ENCODE peak calls at places on chromosome 7, in ten cellular contexts. W, V, J, O, G, C, A, E, K and N are unnamed samples.

GRCh38 chr7:27647052-27647451 is 15.6 kb downstream of the HIBADH start:
- DNase-seq in W (no peak), V (no peak), J (no peak), O (peak; percentile 47), G (no peak), C (no peak), A (no peak), E (peak; percentile 80), K (no peak), N (peak; percentile 43)

GRCh38 chr7:11236680-11237079 is 263.0 kb downstream of the PHF14 start:
- DNase-seq in W (peak; percentile 15), V (no peak), J (no peak), O (no peak), G (no peak), C (no peak), A (no peak), E (no peak), K (no peak), N (no peak)

GRCh38 chr7:98235901-98236300 is 16.1 kb downstream of the TECPR1 start:
- DNase-seq in W (peak; percentile 13), V (no peak), J (no peak), O (no peak), G (no peak), C (no peak), A (no peak), E (no peak), K (no peak), N (no peak)

GRCh38 chr7:87113077-87113476 is 39.2 kb upstream of the DMTF1 start:
- DNase-seq in W (no peak), V (no peak), J (no peak), O (no peak), G (no peak), C (no peak), A (no peak), E (no peak), K (no peak), N (no peak)

GRCh38 chr7:99860281-99861127 is 16.3 kb downstream of the OR2AE1 start:
- DNase-seq in W (peak; percentile 46), V (no peak), J (no peak), O (no peak), G (no peak), C (no peak), A (no peak), E (peak; percentile 74), K (no peak), N (no peak)

GRCh38 chr7:77979219-77979618 is 180.6 kb downstream of the PHTF2 start:
- DNase-seq in W (no peak), V (no peak), J (no peak), O (no peak), G (no peak), C (no peak), A (no peak), E (peak; percentile 22), K (no peak), N (no peak)

GRCh38 chr7:104368006-104368405 is 39.6 kb downstream of the LHFPL3 start:
- DNase-seq in W (no peak), V (no peak), J (no peak), O (no peak), G (peak; percentile 1), C (no peak), A (no peak), E (no peak), K (no peak), N (no peak)

GRCh38 chr7:90701771-90702170 is 105.7 kb downstream of the CDK14 start:
- DNase-seq in W (no peak), V (no peak), J (no peak), O (no peak), G (peak; percentile 50), C (no peak), A (no peak), E (no peak), K (no peak), N (no peak)

GRCh38 chr7:149680316-149681025 is 92.9 kb downstream of the ZNF467 start:
- DNase-seq in W (no peak), V (no peak), J (no peak), O (no peak), G (no peak), C (no peak), A (no peak), E (no peak), K (no peak), N (no peak)

GRCh38 chr7:34869016-34869415 is 168.3 kb downstream of the DPY19L1 start:
- DNase-seq in W (no peak), V (no peak), J (no peak), O (no peak), G (no peak), C (no peak), A (no peak), E (no peak), K (no peak), N (no peak)

GRCh38 chr7:100515072-100515532 is 23.9 kb upstream of the AGFG2 start:
- DNase-seq in W (no peak), V (no peak), J (no peak), O (no peak), G (no peak), C (no peak), A (no peak), E (peak; percentile 29), K (no peak), N (no peak)

GRCh38 chr7:2403718-2404648 is 572 bp downstream of the CHST12 start:
- DNase-seq in W (peak; percentile 56), V (peak; percentile 41), J (peak; percentile 42), O (no peak), G (peak; percentile 66), C (no peak), A (no peak), E (peak; percentile 25), K (peak; percentile 58), N (no peak)

GRCh38 chr7:12030116-12030515 is 181.0 kb upstream of the TMEM106B start:
- DNase-seq in W (no peak), V (no peak), J (no peak), O (no peak), G (no peak), C (no peak), A (no peak), E (no peak), K (no peak), N (no peak)

GRCh38 chr7:132417037-132417906 is 159.0 kb downstream of the PLXNA4 start:
- DNase-seq in W (no peak), V (no peak), J (no peak), O (no peak), G (peak; percentile 94), C (no peak), A (no peak), E (no peak), K (no peak), N (no peak)

GRCh38 chr7:1610678-1611302 is 41.0 kb upstream of the PSMG3 start:
- DNase-seq in W (no peak), V (no peak), J (no peak), O (no peak), G (no peak), C (no peak), A (no peak), E (no peak), K (no peak), N (no peak)

GRCh38 chr7:2825595-2826227 is 18.4 kb downstream of the GNA12 start:
- DNase-seq in W (no peak), V (no peak), J (no peak), O (no peak), G (no peak), C (no peak), A (no peak), E (no peak), K (no peak), N (no peak)

GRCh38 chr7:100811480-100811879 is 15.8 kb downstream of the EPHB4 start:
- DNase-seq in W (no peak), V (no peak), J (no peak), O (no peak), G (no peak), C (no peak), A (no peak), E (no peak), K (no peak), N (no peak)

GRCh38 chr7:119733480-119733879 is 539.5 kb upstream of the KCND2 start:
- DNase-seq in W (no peak), V (no peak), J (no peak), O (no peak), G (peak; percentile 6), C (no peak), A (no peak), E (no peak), K (no peak), N (peak; percentile 83)
- H3K27ac ChIP-seq in W (no peak overlapping the region), V (no peak overlapping the region), J (no peak overlapping the region), O (no peak overlapping the region), G (no peak overlapping the region), C (no peak overlapping the region), A (no peak overlapping the region), E (no peak overlapping the region), K (no peak overlapping the region), N (peak overlapping the region; percentile 11)

DNA sequence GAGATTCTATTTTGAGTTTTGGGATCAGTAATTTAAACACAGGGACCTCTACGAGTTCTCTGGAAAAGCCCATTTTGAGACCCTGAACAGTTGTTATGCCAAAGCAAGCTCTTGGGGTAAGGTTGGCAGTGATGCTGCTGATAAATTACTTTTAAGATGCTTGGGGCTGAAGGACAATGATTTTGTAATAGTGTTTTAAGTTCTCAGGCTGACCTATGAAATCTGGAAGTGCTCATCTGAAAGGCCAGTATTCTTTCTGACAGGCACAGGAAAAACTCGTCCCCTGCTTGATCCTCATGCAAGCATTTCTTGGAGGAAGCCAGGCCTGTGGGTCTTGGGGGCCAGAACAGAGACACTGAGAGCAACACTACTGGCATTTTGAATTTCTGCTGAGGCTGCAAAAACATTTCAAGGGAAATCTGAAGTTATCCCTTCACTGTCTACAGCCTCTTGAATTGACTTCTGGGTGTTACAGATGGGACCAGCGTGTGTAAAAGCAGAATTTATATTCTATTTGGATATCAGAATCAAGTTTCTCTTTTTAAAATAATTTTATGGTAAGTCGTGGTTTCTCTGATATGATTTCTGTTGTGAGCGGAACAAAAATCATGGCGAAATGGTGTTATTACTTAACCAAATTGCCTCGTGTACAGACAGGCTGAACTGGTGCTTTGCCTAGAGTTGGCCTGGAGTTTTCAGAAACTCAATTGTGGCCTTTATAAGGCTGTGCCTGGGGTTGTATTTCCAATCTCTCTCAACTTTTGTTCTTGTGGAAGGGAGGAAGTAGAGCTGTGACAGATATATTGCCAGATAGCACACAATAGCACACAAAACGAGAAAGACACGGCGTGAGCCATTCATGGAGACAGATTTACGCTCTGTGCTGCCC is 79.9 kb downstream of the AUTS2 start:
- DNase-seq in W (no peak), V (no peak), J (no peak), O (no peak), G (no peak), C (no peak), A (no peak), E (no peak), K (no peak), N (no peak)
- H3K27ac ChIP-seq in W (no peak overlapping the region), V (peak overlapping the region; percentile 68), J (no peak overlapping the region), O (no peak overlapping the region), G (no peak overlapping the region), C (peak overlapping the region; percentile 53), A (no peak overlapping the region), E (no peak overlapping the region), K (no peak overlapping the region), N (no peak overlapping the region)

GRCh38 chr7:55053651-55054226 is 34.9 kb downstream of the EGFR start:
- DNase-seq in W (no peak), V (no peak), J (no peak), O (no peak), G (no peak), C (no peak), A (no peak), E (peak; percentile 65), K (no peak), N (peak; percentile 43)
- H3K27ac ChIP-seq in W (no peak overlapping the region), V (peak overlapping the region; percentile 25), J (no peak overlapping the region), O (no peak overlapping the region), G (no peak overlapping the region), C (peak overlapping the region; percentile 82), A (no peak overlapping the region), E (peak overlapping the region; percentile 61), K (no peak overlapping the region), N (peak overlapping the region; percentile 94)

GRCh38 chr7:108455524-108455832 is 758 bp downstream of the NRCAM start:
- DNase-seq in W (peak; percentile 43), V (no peak), J (no peak), O (no peak), G (no peak), C (no peak), A (no peak), E (no peak), K (no peak), N (no peak)
- H3K27ac ChIP-seq in W (peak overlapping the region; percentile 86), V (no peak overlapping the region), J (no peak overlapping the region), O (no peak overlapping the region), G (no peak overlapping the region), C (no peak overlapping the region), A (peak overlapping the region; percentile 62), E (no peak overlapping the region), K (no peak overlapping the region), N (no peak overlapping the region)